ENCODE peak calls at places on chromosomes 16 and 17, in five cellular contexts. X, Y, R, F and G are unnamed samples.

GRCh38 chr16:67447508-67448076 is 16.7 kb downstream of the HSD11B2 start:
- DNase-seq in X (no peak), Y (no peak), R (no peak), F (no peak), G (no peak)

GRCh38 chr17:45006927-45007461 is 38.9 kb upstream of the C1QL1 start:
- DNase-seq in X (no peak), Y (no peak), R (no peak), F (peak), G (no peak)

GRCh38 chr16:71676236-71676635 is 48.3 kb downstream of the PHLPP2 start:
- DNase-seq in X (no peak), Y (no peak), R (no peak), F (no peak), G (no peak)

GRCh38 chr16:31354394-31355291 is at the start of gene ITGAX:
- DNase-seq in X (no peak), Y (peak), R (no peak), F (no peak), G (no peak)

GRCh38 chr16:86831366-86831765 is 253.0 kb downstream of the FOXL1 start:
- DNase-seq in X (no peak), Y (no peak), R (no peak), F (no peak), G (no peak)

GRCh38 chr17:37490638-37491614 is 1.2 kb downstream of the DUSP14 start:
- DNase-seq in X (no peak), Y (no peak), R (no peak), F (no peak), G (no peak)

GRCh38 chr17:73551144-73551543 is 93.1 kb downstream of the SDK2 start:
- DNase-seq in X (no peak), Y (peak), R (no peak), F (no peak), G (no peak)

GRCh38 chr17:78037280-78037679 is 78.8 kb downstream of the TNRC6C start:
- DNase-seq in X (no peak), Y (no peak), R (no peak), F (no peak), G (no peak)

GRCh38 chr16:57764341-57765159 is 29.0 kb downstream of the KATNB1 start:
- DNase-seq in X (peak), Y (peak), R (no peak), F (no peak), G (peak)

GRCh38 chr17:74198694-74199093 is 4.8 kb upstream of the RPL38 start:
- DNase-seq in X (no peak), Y (no peak), R (no peak), F (no peak), G (no peak)

GRCh38 chr16:89172901-89173628 is 1.5 kb downstream of the CDH15 start:
- DNase-seq in X (no peak), Y (no peak), R (no peak), F (no peak), G (no peak)

GRCh38 chr16:69820926-69821541 is 58.9 kb downstream of the WWP2 start:
- DNase-seq in X (no peak), Y (no peak), R (no peak), F (no peak), G (no peak)

GRCh38 chr17:38428150-38428642 is at the start of gene ARHGAP23:
- DNase-seq in X (no peak), Y (peak), R (peak), F (no peak), G (no peak)

GRCh38 chr17:78597923-78598545 is 20.8 kb upstream of the DNAH17 start:
- DNase-seq in X (peak), Y (no peak), R (no peak), F (no peak), G (no peak)

GRCh38 chr16:78210305-78210704 is 110.9 kb downstream of the WWOX start:
- DNase-seq in X (no peak), Y (no peak), R (no peak), F (no peak), G (peak)

GRCh38 chr16:66440970-66441369 is 13.9 kb downstream of the BEAN1 start:
- DNase-seq in X (no peak), Y (no peak), R (no peak), F (no peak), G (no peak)

GRCh38 chr16:82694239-82694874 is 67.6 kb downstream of the CDH13 start:
- DNase-seq in X (peak), Y (no peak), R (no peak), F (no peak), G (no peak)

GRCh38 chr17:81386646-81387234 is 8.5 kb upstream of the BAHCC1 start:
- DNase-seq in X (no peak), Y (peak), R (no peak), F (no peak), G (no peak)

GRCh38 chr16:53502331-53503269 is at the start of gene AKTIP:
- DNase-seq in X (no peak), Y (peak), R (peak), F (no peak), G (no peak)

GRCh38 chr16:46862555-46863447 is 21.4 kb upstream of the GPT2 start:
- DNase-seq in X (no peak), Y (no peak), R (no peak), F (no peak), G (no peak)

GRCh38 chr16:50593410-50594139 is 45.4 kb downstream of the NKD1 start:
- DNase-seq in X (no peak), Y (no peak), R (no peak), F (no peak), G (no peak)

GRCh38 chr16:69444873-69445517 is 20.6 kb downstream of the CYB5B start:
- DNase-seq in X (no peak), Y (no peak), R (no peak), F (no peak), G (no peak)

GRCh38 chr16:46906360-46907060 is 22.3 kb downstream of the GPT2 start:
- DNase-seq in X (no peak), Y (no peak), R (no peak), F (no peak), G (no peak)

GRCh38 chr17:921161-921560 is 58.4 kb downstream of the NXN start:
- DNase-seq in X (no peak), Y (no peak), R (no peak), F (no peak), G (no peak)

GRCh38 chr16:65214196-65214595 is 92.3 kb upstream of the CDH11 start:
- DNase-seq in X (no peak), Y (no peak), R (no peak), F (no peak), G (no peak)

GRCh38 chr17:82926081-82926480 is 86.3 kb upstream of the ZNF750 start:
- DNase-seq in X (no peak), Y (no peak), R (no peak), F (no peak), G (no peak)

GRCh38 chr17:50817142-50817751 is 18.1 kb upstream of the WFIKKN2 start:
- DNase-seq in X (no peak), Y (no peak), R (no peak), F (no peak), G (no peak)

GRCh38 chr17:4048218-4048617 is 84.0 kb upstream of the ATP2A3 start:
- DNase-seq in X (no peak), Y (no peak), R (no peak), F (no peak), G (no peak)

GRCh38 chr17:69093995-69094394 is 33.3 kb upstream of the ABCA9 start:
- DNase-seq in X (no peak), Y (no peak), R (no peak), F (no peak), G (no peak)

GRCh38 chr16:4637501-4638166 is 13.0 kb downstream of the MGRN1 start:
- DNase-seq in X (no peak), Y (no peak), R (no peak), F (no peak), G (no peak)

GRCh38 chr17:29622337-29623282 is at the start of gene CORO6:
- DNase-seq in X (no peak), Y (peak), R (peak), F (no peak), G (no peak)

GRCh38 chr16:15858921-15859668 is 2.3 kb upstream of the MYH11 start:
- DNase-seq in X (no peak), Y (no peak), R (no peak), F (no peak), G (no peak)

GRCh38 chr17:2427910-2428309 is 27.1 kb upstream of the MNT start:
- DNase-seq in X (no peak), Y (no peak), R (no peak), F (no peak), G (no peak)

GRCh38 chr17:76544123-76544915 is 4.5 kb downstream of the PRCD start:
- DNase-seq in X (no peak), Y (no peak), R (no peak), F (peak), G (no peak)

GRCh38 chr17:51032850-51033249 is 87.8 kb downstream of the SPAG9 start:
- DNase-seq in X (peak), Y (no peak), R (no peak), F (no peak), G (no peak)

GRCh38 chr17:29066053-29066452 is 23.1 kb downstream of the PIPOX start:
- DNase-seq in X (no peak), Y (no peak), R (no peak), F (peak), G (no peak)

GRCh38 chr16:78659216-78659615 is 559.8 kb downstream of the WWOX start:
- DNase-seq in X (no peak), Y (no peak), R (no peak), F (no peak), G (no peak)

GRCh38 chr17:3773511-3773910 is 27.5 kb downstream of the ITGAE start:
- DNase-seq in X (peak), Y (no peak), R (no peak), F (no peak), G (no peak)

GRCh38 chr16:47774661-47775060 is 313.5 kb downstream of the PHKB start:
- DNase-seq in X (peak), Y (no peak), R (no peak), F (no peak), G (no peak)